ENCODE peak calls at places on chromosomes 5 and 9, in seven cellular contexts. W, K, R, Y, U, Q and B are unnamed samples.

GRCh38 chr5:122030251-122030650 is 47.8 kb downstream of the LOX start:
- DNase-seq in R (no peak), W (no peak), Y (no peak), U (no peak), Q (no peak), K (no peak), B (no peak)

GRCh38 chr5:177377851-177378776 is 6.1 kb upstream of the SLC34A1 start:
- DNase-seq in Q (no peak), W (no peak), R (no peak), K (no peak), Y (no peak), U (no peak), B (peak; percentile 75)

GRCh38 chr5:126947146-126948010 is 83.0 kb downstream of the MARCHF3 start:
- DNase-seq in K (no peak), Q (peak; percentile 34), U (no peak), W (no peak), Y (no peak), R (no peak), B (no peak)

GRCh38 chr5:40483316-40483715 is 196.4 kb upstream of the PTGER4 start:
- DNase-seq in K (no peak), U (no peak), Y (no peak), W (no peak), Q (no peak), R (no peak), B (no peak)

GRCh38 chr9:82091610-82092009 is 103.0 kb downstream of the SPATA31D1 start:
- DNase-seq in U (no peak), R (no peak), K (no peak), Q (no peak), W (no peak), Y (no peak), B (no peak)

GRCh38 chr9:4583001-4583400 is 79.1 kb upstream of the PLPP6 start:
- DNase-seq in K (no peak), U (no peak), Y (no peak), R (no peak), W (no peak), Q (no peak), B (peak; percentile 56)

GRCh38 chr9:20650750-20651299 is 28.5 kb upstream of the MLLT3 start:
- DNase-seq in R (no peak), W (no peak), U (no peak), Y (no peak), K (no peak), Q (no peak), B (no peak)

GRCh38 chr5:167290478-167290877 is 1001.0 kb upstream of the WWC1 start:
- DNase-seq in K (no peak), R (no peak), W (no peak), U (no peak), Q (no peak), Y (no peak), B (no peak)

GRCh38 chr9:105401651-105402050 is 46.2 kb upstream of the FSD1L start:
- DNase-seq in U (no peak), W (no peak), Q (no peak), R (no peak), K (no peak), Y (no peak), B (no peak)

GRCh38 chr9:115341401-115341800 is 223.4 kb upstream of the TNC start:
- DNase-seq in Q (no peak), W (no peak), R (no peak), K (no peak), U (no peak), Y (no peak), B (no peak)

GRCh38 chr5:26828294-26828693 is 210.1 kb downstream of the CDH9 start:
- DNase-seq in W (no peak), K (no peak), Q (no peak), R (no peak), Y (no peak), U (no peak), B (no peak)

GRCh38 chr9:118533101-118533500 is 828.9 kb downstream of the TLR4 start:
- DNase-seq in Q (no peak), Y (no peak), K (no peak), R (no peak), U (no peak), W (no peak), B (no peak)

GRCh38 chr5:135239461-135240282 is 159.4 kb downstream of the MACROH2A1 start:
- DNase-seq in K (no peak), Y (no peak), U (no peak), Q (no peak), R (no peak), W (no peak), B (peak; percentile 11)

GRCh38 chr5:64767959-64768357 is 533 bp downstream of the SREK1IP1 start:
- DNase-seq in U (peak; percentile 15), Q (peak; percentile 13), W (peak; percentile 5), Y (no peak), K (no peak), R (no peak), B (peak; percentile 45)

GRCh38 chr9:35689601-35690446 is at the start of gene TPM2:
- DNase-seq in R (no peak), W (no peak), Q (no peak), K (no peak), Y (peak; percentile 85), U (peak; percentile 95), B (no peak)

GRCh38 chr5:178738513-178738912 is 8.1 kb upstream of the ZNF354A start:
- DNase-seq in K (no peak), Q (no peak), R (no peak), W (no peak), U (no peak), Y (no peak), B (no peak)

GRCh38 chr9:116550728-116551436 is 136.2 kb upstream of the TRIM32 start:
- DNase-seq in R (no peak), W (no peak), Q (no peak), U (no peak), K (no peak), Y (no peak), B (no peak)

GRCh38 chr9:126696764-126697145 is 83.0 kb downstream of the LMX1B start:
- DNase-seq in Y (peak; percentile 26), Q (no peak), U (peak; percentile 56), W (no peak), R (no peak), K (no peak), B (no peak)

GRCh38 chr5:59746261-59746765 is 147.2 kb downstream of the PDE4D start:
- DNase-seq in K (no peak), Q (no peak), Y (no peak), U (no peak), W (no peak), R (no peak), B (no peak)

GRCh38 chr9:135662758-135663450 is at the start of gene LCN9:
- DNase-seq in K (no peak), Y (no peak), R (no peak), U (peak; percentile 49), Q (no peak), W (no peak), B (no peak)

GRCh38 chr5:90959262-90959661 is 400.7 kb downstream of the ADGRV1 start:
- DNase-seq in K (no peak), W (no peak), Y (no peak), U (no peak), R (no peak), Q (no peak), B (no peak)

GRCh38 chr5:67577424-67577823 is 380.8 kb upstream of the CD180 start:
- DNase-seq in Y (no peak), R (no peak), Q (no peak), U (no peak), W (no peak), K (no peak), B (no peak)